ENCODE peak calls at places on chromosomes 11 and 22, in ten cellular contexts. One of them, this sample, is unnamed.

GRCh38 chr11:113376156-113376555 is 11.4 kb upstream of the ANKK1 start:
- DNase-seq in HT-29: no peak
- DNase-seq in RWPE1: no peak
- DNase-seq in stimulated activated CD4-positive, alpha-beta T cell treated with anti-CD3 and anti-CD28 coated beads, Interleukin-2, amount 100 ng/mL, for 48 hours: no peak
- DNase-seq in HFF-Myc: peak
- DNase-seq in effector CD4-positive, alpha-beta T cell: no peak
- DNase-seq in nephron progenitor cell: no peak
- DNase-seq in sciatic nerve: no peak
- DNase-seq in germinal center: peak
- DNase-seq in LHCN-M2: no peak
- DNase-seq in this sample: peak

GRCh38 chr11:36447514-36447913 is 62.6 kb downstream of the TRAF6 start:
- DNase-seq in HT-29: no peak
- DNase-seq in RWPE1: no peak
- DNase-seq in stimulated activated CD4-positive, alpha-beta T cell treated with anti-CD3 and anti-CD28 coated beads, Interleukin-2, amount 100 ng/mL, for 48 hours: no peak
- DNase-seq in HFF-Myc: no peak
- DNase-seq in effector CD4-positive, alpha-beta T cell: no peak
- DNase-seq in nephron progenitor cell: no peak
- DNase-seq in sciatic nerve: no peak
- DNase-seq in germinal center: no peak
- DNase-seq in LHCN-M2: peak
- DNase-seq in this sample: no peak

GRCh38 chr11:118349475-118349874 is 5.3 kb downstream of the CD3G start:
- DNase-seq in HT-29: no peak
- DNase-seq in RWPE1: no peak
- DNase-seq in stimulated activated CD4-positive, alpha-beta T cell treated with anti-CD3 and anti-CD28 coated beads, Interleukin-2, amount 100 ng/mL, for 48 hours: no peak
- DNase-seq in HFF-Myc: no peak
- DNase-seq in effector CD4-positive, alpha-beta T cell: no peak
- DNase-seq in nephron progenitor cell: no peak
- DNase-seq in sciatic nerve: no peak
- DNase-seq in germinal center: no peak
- DNase-seq in LHCN-M2: no peak
- DNase-seq in this sample: no peak

GRCh38 chr11:10931761-10932700 is 74.2 kb upstream of the ZBED5 start:
- DNase-seq in HT-29: peak
- DNase-seq in RWPE1: no peak
- DNase-seq in stimulated activated CD4-positive, alpha-beta T cell treated with anti-CD3 and anti-CD28 coated beads, Interleukin-2, amount 100 ng/mL, for 48 hours: no peak
- DNase-seq in HFF-Myc: no peak
- DNase-seq in effector CD4-positive, alpha-beta T cell: no peak
- DNase-seq in nephron progenitor cell: peak
- DNase-seq in sciatic nerve: peak
- DNase-seq in germinal center: no peak
- DNase-seq in LHCN-M2: no peak
- DNase-seq in this sample: peak

GRCh38 chr11:24900524-24900923 is 403.7 kb downstream of the LUZP2 start:
- DNase-seq in HT-29: no peak
- DNase-seq in RWPE1: no peak
- DNase-seq in stimulated activated CD4-positive, alpha-beta T cell treated with anti-CD3 and anti-CD28 coated beads, Interleukin-2, amount 100 ng/mL, for 48 hours: no peak
- DNase-seq in HFF-Myc: no peak
- DNase-seq in effector CD4-positive, alpha-beta T cell: no peak
- DNase-seq in nephron progenitor cell: no peak
- DNase-seq in sciatic nerve: no peak
- DNase-seq in germinal center: no peak
- DNase-seq in LHCN-M2: no peak
- DNase-seq in this sample: no peak

GRCh38 chr11:34114471-34114870 is 9.0 kb downstream of the NAT10 start:
- DNase-seq in HT-29: no peak
- DNase-seq in RWPE1: no peak
- DNase-seq in stimulated activated CD4-positive, alpha-beta T cell treated with anti-CD3 and anti-CD28 coated beads, Interleukin-2, amount 100 ng/mL, for 48 hours: no peak
- DNase-seq in HFF-Myc: no peak
- DNase-seq in effector CD4-positive, alpha-beta T cell: no peak
- DNase-seq in nephron progenitor cell: no peak
- DNase-seq in sciatic nerve: no peak
- DNase-seq in germinal center: no peak
- DNase-seq in LHCN-M2: no peak
- DNase-seq in this sample: no peak

GRCh38 chr22:38246692-38247091 is 26.1 kb downstream of the TMEM184B start:
- DNase-seq in HT-29: no peak
- DNase-seq in RWPE1: no peak
- DNase-seq in stimulated activated CD4-positive, alpha-beta T cell treated with anti-CD3 and anti-CD28 coated beads, Interleukin-2, amount 100 ng/mL, for 48 hours: no peak
- DNase-seq in HFF-Myc: no peak
- DNase-seq in effector CD4-positive, alpha-beta T cell: no peak
- DNase-seq in nephron progenitor cell: no peak
- DNase-seq in sciatic nerve: no peak
- DNase-seq in germinal center: no peak
- DNase-seq in LHCN-M2: no peak
- DNase-seq in this sample: no peak

GRCh38 chr11:121841487-121842167 is 274.4 kb downstream of the BLID start:
- DNase-seq in HT-29: no peak
- DNase-seq in RWPE1: no peak
- DNase-seq in stimulated activated CD4-positive, alpha-beta T cell treated with anti-CD3 and anti-CD28 coated beads, Interleukin-2, amount 100 ng/mL, for 48 hours: no peak
- DNase-seq in HFF-Myc: peak
- DNase-seq in effector CD4-positive, alpha-beta T cell: no peak
- DNase-seq in nephron progenitor cell: no peak
- DNase-seq in sciatic nerve: no peak
- DNase-seq in germinal center: no peak
- DNase-seq in LHCN-M2: peak
- DNase-seq in this sample: no peak

GRCh38 chr22:44215287-44215686 is 34.6 kb downstream of the PARVG start:
- DNase-seq in HT-29: no peak
- DNase-seq in RWPE1: no peak
- DNase-seq in stimulated activated CD4-positive, alpha-beta T cell treated with anti-CD3 and anti-CD28 coated beads, Interleukin-2, amount 100 ng/mL, for 48 hours: no peak
- DNase-seq in HFF-Myc: no peak
- DNase-seq in effector CD4-positive, alpha-beta T cell: no peak
- DNase-seq in nephron progenitor cell: no peak
- DNase-seq in sciatic nerve: no peak
- DNase-seq in germinal center: no peak
- DNase-seq in LHCN-M2: peak
- DNase-seq in this sample: no peak

This sample was measured in WERI-Rb-1.